ENCODE peak calls at places on chromosomes 4 and X, in five cellular contexts. One of them, this sample, is unnamed.

GRCh38 chr4:168480991-168481588 is 798 bp upstream of the DDX60L start:
- DNase-seq in brain microvascular endothelial cell: peak; percentile 37
- DNase-seq in psoas muscle: no peak
- DNase-seq in suprapubic skin: no peak
- DNase-seq in PC-3: peak; percentile 82
- DNase-seq in this sample: peak; percentile 13

GRCh38 chr4:13920901-13921300 is 293.4 kb upstream of the BOD1L1 start:
- DNase-seq in suprapubic skin: peak; percentile 71
- DNase-seq in PC-3: peak; percentile 97
- DNase-seq in brain microvascular endothelial cell: peak; percentile 100
- DNase-seq in psoas muscle: no peak
- DNase-seq in this sample: peak; percentile 42

GRCh38 chrX:9885150-9885549 is 82.0 kb upstream of the CLDN34 start:
- DNase-seq in psoas muscle: peak; percentile 64
- DNase-seq in suprapubic skin: no peak
- DNase-seq in brain microvascular endothelial cell: peak; percentile 63
- DNase-seq in PC-3: peak; percentile 74
- DNase-seq in this sample: peak; percentile 77

GRCh38 chrX:93673056-93673868 is at the start of gene NAP1L3:
- DNase-seq in PC-3: peak; percentile 44
- DNase-seq in brain microvascular endothelial cell: peak; percentile 9
- DNase-seq in suprapubic skin: peak; percentile 67
- DNase-seq in psoas muscle: no peak
- DNase-seq in this sample: no peak

GRCh38 chr4:23934915-23935314 is 45.1 kb upstream of the PPARGC1A start:
- DNase-seq in suprapubic skin: peak; percentile 89
- DNase-seq in brain microvascular endothelial cell: peak; percentile 83
- DNase-seq in psoas muscle: peak; percentile 88
- DNase-seq in PC-3: no peak
- DNase-seq in this sample: peak; percentile 50

GRCh38 chr4:176406736-176407135 is 87.0 kb downstream of the SPCS3 start:
- DNase-seq in suprapubic skin: no peak
- DNase-seq in psoas muscle: no peak
- DNase-seq in PC-3: peak; percentile 63
- DNase-seq in brain microvascular endothelial cell: no peak
- DNase-seq in this sample: no peak

GRCh38 chrX:113726466-113726865 is 857.4 kb upstream of the HTR2C start:
- DNase-seq in PC-3: no peak
- DNase-seq in suprapubic skin: no peak
- DNase-seq in psoas muscle: no peak
- DNase-seq in brain microvascular endothelial cell: no peak
- DNase-seq in this sample: no peak

GRCh38 chr4:25477251-25477650 is 100.2 kb downstream of the ANAPC4 start:
- DNase-seq in brain microvascular endothelial cell: peak; percentile 46
- DNase-seq in suprapubic skin: no peak
- DNase-seq in PC-3: no peak
- DNase-seq in psoas muscle: no peak
- DNase-seq in this sample: no peak

GRCh38 chr4:23779422-23779821 is 110.4 kb downstream of the PPARGC1A start:
- DNase-seq in brain microvascular endothelial cell: no peak
- DNase-seq in psoas muscle: no peak
- DNase-seq in suprapubic skin: no peak
- DNase-seq in PC-3: no peak
- DNase-seq in this sample: no peak

GRCh38 chr4:138555107-138555506 is 313.0 kb upstream of the SLC7A11 start:
- DNase-seq in brain microvascular endothelial cell: no peak
- DNase-seq in PC-3: peak; percentile 12
- DNase-seq in psoas muscle: no peak
- DNase-seq in suprapubic skin: no peak
- DNase-seq in this sample: no peak

GRCh38 chr4:139331185-139331584 is 28.9 kb upstream of the NDUFC1 start:
- DNase-seq in suprapubic skin: no peak
- DNase-seq in psoas muscle: no peak
- DNase-seq in PC-3: no peak
- DNase-seq in brain microvascular endothelial cell: no peak
- DNase-seq in this sample: no peak

GRCh38 chr4:53553486-53554210 is 37.6 kb downstream of the LNX1 start:
- DNase-seq in psoas muscle: no peak
- DNase-seq in brain microvascular endothelial cell: no peak
- DNase-seq in PC-3: no peak
- DNase-seq in suprapubic skin: no peak
- DNase-seq in this sample: no peak

GRCh38 chrX:13414006-13414647 is 94.3 kb upstream of the ATXN3L start:
- DNase-seq in suprapubic skin: no peak
- DNase-seq in psoas muscle: no peak
- DNase-seq in PC-3: no peak
- DNase-seq in brain microvascular endothelial cell: no peak
- DNase-seq in this sample: no peak

GRCh38 chr4:105369988-105370387 is 103.9 kb downstream of the PPA2 start:
- DNase-seq in PC-3: peak; percentile 33
- DNase-seq in brain microvascular endothelial cell: no peak
- DNase-seq in psoas muscle: no peak
- DNase-seq in suprapubic skin: no peak
- DNase-seq in this sample: no peak

GRCh38 chrX:110244951-110245480 is 72.9 kb downstream of the AMMECR1 start:
- DNase-seq in psoas muscle: no peak
- DNase-seq in PC-3: no peak
- DNase-seq in suprapubic skin: no peak
- DNase-seq in brain microvascular endothelial cell: no peak
- DNase-seq in this sample: no peak

GRCh38 chrX:1380672-1381233 is 11.2 kb downstream of the SLC25A6 start:
- DNase-seq in brain microvascular endothelial cell: no peak
- DNase-seq in psoas muscle: no peak
- DNase-seq in PC-3: no peak
- DNase-seq in suprapubic skin: no peak
- DNase-seq in this sample: no peak

GRCh38 chr4:47612116-47613023 is 127.3 kb downstream of the ATP10D start:
- DNase-seq in brain microvascular endothelial cell: peak; percentile 16
- DNase-seq in PC-3: no peak
- DNase-seq in psoas muscle: no peak
- DNase-seq in suprapubic skin: no peak
- DNase-seq in this sample: no peak

GRCh38 chr4:16757080-16757521 is 141.3 kb downstream of the LDB2 start:
- DNase-seq in brain microvascular endothelial cell: no peak
- DNase-seq in PC-3: peak; percentile 35
- DNase-seq in suprapubic skin: no peak
- DNase-seq in psoas muscle: no peak
- DNase-seq in this sample: no peak

GRCh38 chr4:116702949-116703348 is 382.4 kb downstream of the TRAM1L1 start:
- DNase-seq in PC-3: peak; percentile 43
- DNase-seq in brain microvascular endothelial cell: no peak
- DNase-seq in psoas muscle: no peak
- DNase-seq in suprapubic skin: no peak
- DNase-seq in this sample: no peak

GRCh38 chrX:2831471-2832228 is 2.9 kb downstream of the GYG2 start:
- DNase-seq in brain microvascular endothelial cell: no peak
- DNase-seq in psoas muscle: no peak
- DNase-seq in PC-3: no peak
- DNase-seq in suprapubic skin: no peak
- DNase-seq in this sample: no peak

GRCh38 chr4:37388672-37389368 is 144.3 kb downstream of the NWD2 start:
- DNase-seq in brain microvascular endothelial cell: no peak
- DNase-seq in psoas muscle: no peak
- DNase-seq in PC-3: no peak
- DNase-seq in suprapubic skin: no peak
- DNase-seq in this sample: no peak

GRCh38 chr4:158722291-158722916 is 792 bp downstream of the PPID start:
- DNase-seq in PC-3: peak; percentile 26
- DNase-seq in psoas muscle: no peak
- DNase-seq in suprapubic skin: no peak
- DNase-seq in brain microvascular endothelial cell: peak; percentile 33
- DNase-seq in this sample: peak; percentile 6

GRCh38 chr4:169060396-169061081 is 50.5 kb upstream of the CBR4 start:
- DNase-seq in PC-3: no peak
- DNase-seq in suprapubic skin: no peak
- DNase-seq in psoas muscle: no peak
- DNase-seq in brain microvascular endothelial cell: no peak
- DNase-seq in this sample: no peak

DNA sequence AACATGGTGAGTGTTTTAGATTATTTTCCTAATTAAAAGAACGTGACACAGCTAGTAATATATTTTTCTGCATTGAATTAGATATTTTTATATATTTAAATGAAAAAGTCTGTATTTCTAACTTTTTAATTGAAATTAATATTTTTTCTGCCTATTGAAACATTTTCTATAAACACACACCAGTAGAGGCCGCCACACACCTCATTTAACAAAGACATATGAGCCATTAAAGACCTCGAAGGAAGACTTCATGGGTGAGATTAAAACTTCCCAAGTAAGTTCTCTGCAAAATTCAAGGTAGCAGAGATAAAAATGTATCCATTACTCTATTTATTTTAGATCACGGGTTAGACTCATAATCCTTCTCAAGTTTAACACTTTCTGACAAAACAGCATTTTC is 8.3 kb downstream of the SLITRK2 start:
- DNase-seq in psoas muscle: no peak
- DNase-seq in suprapubic skin: no peak
- DNase-seq in brain microvascular endothelial cell: peak; percentile 23
- DNase-seq in PC-3: peak; percentile 31
- DNase-seq in this sample: peak; percentile 4
- TF ChIP-seq CTCF in psoas muscle: no peak
- TF ChIP-seq CTCF in suprapubic skin: no peak
- TF ChIP-seq CTCF in brain microvascular endothelial cell: peak; percentile 24
- TF ChIP-seq CTCF in PC-3: peak; percentile 39
- TF ChIP-seq CTCF in this sample: no peak

GRCh38 chr4:183107891-183108459 is 8.9 kb downstream of the WWC2 start:
- DNase-seq in suprapubic skin: no peak
- DNase-seq in brain microvascular endothelial cell: no peak
- DNase-seq in psoas muscle: no peak
- DNase-seq in PC-3: peak; percentile 67
- DNase-seq in this sample: no peak

GRCh38 chr4:183110244-183110643 is 11.2 kb downstream of the WWC2 start:
- DNase-seq in brain microvascular endothelial cell: no peak
- DNase-seq in psoas muscle: no peak
- DNase-seq in suprapubic skin: no peak
- DNase-seq in PC-3: no peak
- DNase-seq in this sample: no peak

GRCh38 chr4:183105092-183105491 is 6.0 kb downstream of the WWC2 start:
- DNase-seq in suprapubic skin: no peak
- DNase-seq in brain microvascular endothelial cell: no peak
- DNase-seq in psoas muscle: no peak
- DNase-seq in PC-3: no peak
- DNase-seq in this sample: no peak

GRCh38 chr4:183111452-183111885 is 12.4 kb downstream of the WWC2 start:
- DNase-seq in PC-3: no peak
- DNase-seq in suprapubic skin: no peak
- DNase-seq in brain microvascular endothelial cell: no peak
- DNase-seq in psoas muscle: no peak
- DNase-seq in this sample: no peak

DNA sequence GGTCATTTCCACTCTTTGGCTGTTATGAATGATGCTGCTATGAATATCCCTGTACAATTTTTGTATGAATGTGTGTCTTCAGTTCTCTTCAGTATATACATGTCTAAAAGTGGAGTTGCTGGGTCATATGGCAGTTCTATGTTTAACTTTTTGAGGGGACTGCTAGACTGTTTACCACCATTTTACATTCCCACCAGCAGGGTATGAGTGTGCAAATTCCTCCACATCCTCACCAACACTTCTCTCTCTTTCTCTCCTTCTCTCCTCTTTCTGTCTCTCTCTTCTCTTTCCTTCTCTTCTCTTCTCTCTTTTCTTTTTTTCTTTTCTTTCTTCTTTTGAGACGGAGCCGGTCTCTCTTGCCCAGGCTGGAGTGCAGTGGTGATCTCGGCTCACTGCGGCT is 7.8 kb downstream of the WWC2 start:
- DNase-seq in PC-3: no peak
- DNase-seq in brain microvascular endothelial cell: no peak
- DNase-seq in suprapubic skin: no peak
- DNase-seq in psoas muscle: no peak
- DNase-seq in this sample: no peak
- TF ChIP-seq CTCF in PC-3: no peak
- TF ChIP-seq CTCF in brain microvascular endothelial cell: no peak
- TF ChIP-seq CTCF in suprapubic skin: no peak
- TF ChIP-seq CTCF in psoas muscle: no peak
- TF ChIP-seq CTCF in this sample: no peak

GRCh38 chrX:19670854-19671620 is 155.7 kb upstream of the MAP3K15 start:
- DNase-seq in brain microvascular endothelial cell: peak; percentile 60
- DNase-seq in psoas muscle: no peak
- DNase-seq in suprapubic skin: no peak
- DNase-seq in PC-3: peak; percentile 84
- DNase-seq in this sample: peak; percentile 76
- TF ChIP-seq CTCF in brain microvascular endothelial cell: peak; percentile 19
- TF ChIP-seq CTCF in psoas muscle: no peak
- TF ChIP-seq CTCF in suprapubic skin: no peak
- TF ChIP-seq CTCF in PC-3: no peak
- TF ChIP-seq CTCF in this sample: no peak

DNA sequence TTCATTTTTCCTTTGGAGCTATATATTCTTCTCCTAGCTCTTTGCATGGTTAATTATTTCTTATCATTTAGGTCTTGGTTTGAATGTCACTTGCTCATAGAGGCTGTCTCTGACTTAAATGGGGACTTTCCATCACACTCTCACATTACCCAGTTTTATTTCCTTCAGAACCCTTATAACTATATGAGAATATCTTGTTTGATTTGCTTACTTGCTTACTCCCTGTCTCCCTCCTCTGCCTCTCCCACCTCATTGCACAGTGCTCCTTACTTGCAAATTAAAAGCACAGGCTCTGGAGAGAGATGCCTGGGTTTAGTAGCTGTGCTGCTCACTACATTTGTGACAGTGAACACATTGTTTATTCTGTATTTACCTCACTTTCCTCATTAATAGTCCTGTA is 174.6 kb downstream of the SOWAHB start:
- DNase-seq in suprapubic skin: no peak
- DNase-seq in PC-3: peak; percentile 12
- DNase-seq in psoas muscle: no peak
- DNase-seq in brain microvascular endothelial cell: no peak
- DNase-seq in this sample: no peak
- TF ChIP-seq CTCF in suprapubic skin: no peak
- TF ChIP-seq CTCF in PC-3: peak; percentile 52
- TF ChIP-seq CTCF in psoas muscle: no peak
- TF ChIP-seq CTCF in brain microvascular endothelial cell: peak; percentile 55
- TF ChIP-seq CTCF in this sample: no peak

This sample was measured in Calu3.